ENCODE peak calls at places on chromosome 13, in nine cellular contexts. J is stimulated activated CD4-positive, alpha-beta T cell treated with anti-CD3 and anti-CD28 coated beads, TNF-alpha, amount 100 ng/mL, for 24 hours; T is lung microvascular endothelial cell; S is foreskin fibroblast; D is EL; F is midbrain; W is pulmonary artery endothelial cell; V is HepG2; H is amniotic stem cell. E is an unnamed sample.

GRCh38 chr13:67230774-67231480 is 791 bp upstream of the PCDH9 start:
- DNase-seq in J (no peak), W (no peak), H (peak; percentile 58), S (peak; percentile 80), V (peak; percentile 9), D (peak; percentile 65), T (peak; percentile 59), F (peak; percentile 66), E (peak; percentile 34)

GRCh38 chr13:23711355-23711754 is 141.1 kb downstream of the TNFRSF19 start:
- DNase-seq in V (no peak), H (no peak), S (no peak), J (no peak), D (no peak), T (no peak), W (no peak), F (no peak), E (no peak)

GRCh38 chr13:94722596-94722995 is 10.3 kb upstream of the SOX21 start:
- DNase-seq in W (no peak), V (no peak), T (peak; percentile 19), D (no peak), J (no peak), S (no peak), F (no peak), H (no peak), E (no peak)

GRCh38 chr13:114339779-114340534 is 25.7 kb downstream of the CHAMP1 start:
- DNase-seq in T (peak; percentile 66), S (peak; percentile 75), H (peak; percentile 28), F (peak; percentile 2), W (no peak), D (peak; percentile 62), V (peak; percentile 22), J (no peak), E (no peak)

GRCh38 chr13:42075517-42075916 is 27.1 kb downstream of the DGKH start:
- DNase-seq in V (no peak), H (no peak), F (no peak), W (no peak), J (no peak), T (no peak), D (no peak), S (no peak), E (no peak)

GRCh38 chr13:27023385-27023784 is 148.2 kb downstream of the USP12 start:
- DNase-seq in W (no peak), H (no peak), J (no peak), T (no peak), D (no peak), F (no peak), V (no peak), S (no peak), E (no peak)

GRCh38 chr13:99768986-99769385 is 202.6 kb downstream of the ZIC5 start:
- DNase-seq in F (no peak), J (no peak), H (no peak), W (no peak), V (no peak), T (no peak), S (no peak), D (no peak), E (no peak)

GRCh38 chr13:100547805-100548204 is 40.8 kb downstream of the GGACT start:
- DNase-seq in J (no peak), F (no peak), S (peak; percentile 59), T (no peak), H (no peak), D (peak; percentile 28), V (no peak), W (no peak), E (no peak)

GRCh38 chr13:27966641-27967202 is 2.4 kb downstream of the CDX2 start:
- DNase-seq in V (no peak), D (no peak), J (no peak), F (no peak), S (no peak), W (no peak), T (no peak), H (no peak), E (no peak)

GRCh38 chr13:73323615-73324014 is 264.8 kb downstream of the KLF5 start:
- DNase-seq in S (no peak), J (no peak), V (no peak), T (no peak), F (no peak), D (no peak), W (no peak), H (no peak), E (no peak)

GRCh38 chr13:27079421-27079958 is 92.1 kb downstream of the USP12 start:
- DNase-seq in J (no peak), V (no peak), D (peak; percentile 71), W (no peak), F (no peak), S (peak; percentile 61), H (peak; percentile 53), T (no peak), E (no peak)

GRCh38 chr13:88919970-88920628 is 1248.9 kb downstream of the SLITRK5 start:
- DNase-seq in J (peak; percentile 22), W (no peak), S (no peak), D (no peak), T (no peak), V (no peak), H (no peak), F (no peak), E (no peak)

GRCh38 chr13:76790519-76791289 is 95.5 kb downstream of the KCTD12 start:
- DNase-seq in J (no peak), T (peak; percentile 78), D (no peak), W (no peak), V (no peak), H (no peak), S (peak; percentile 42), F (no peak), E (no peak)

GRCh38 chr13:79709526-79709925 is 228.6 kb downstream of the NDFIP2 start:
- DNase-seq in W (no peak), T (no peak), D (peak; percentile 31), F (no peak), J (no peak), V (no peak), H (no peak), S (peak; percentile 52), E (no peak)

GRCh38 chr13:109859216-109859835 is 72.9 kb upstream of the IRS2 start:
- DNase-seq in W (no peak), J (no peak), S (no peak), F (no peak), T (no peak), D (no peak), H (no peak), V (no peak), E (no peak)

GRCh38 chr13:46523972-46524737 is 28.8 kb upstream of the LRCH1 start:
- DNase-seq in J (no peak), V (no peak), W (no peak), D (no peak), F (peak; percentile 35), T (no peak), S (peak; percentile 83), H (no peak), E (no peak)